ENCODE peak calls at places on chromosomes 7 and 10, in eight cellular contexts. E is WERI-Rb-1, W is glutamatergic neuron, H is transverse colon, Y is upper lobe of right lung, J is keratinocyte, L is cardiac muscle cell, O is GM20000. U is an unnamed sample.

GRCh38 chr7:101567231-101567630 is 61.9 kb downstream of the MYL10 start:
- DNase-seq in Y (no peak), J (no peak), H (peak; percentile 1), W (no peak), O (no peak), L (no peak), E (no peak), U (peak; percentile 80)

GRCh38 chr7:108498481-108498880 is 27.5 kb downstream of the PNPLA8 start:
- DNase-seq in E (no peak), L (no peak), Y (no peak), W (no peak), O (no peak), J (no peak), H (no peak), U (no peak)

GRCh38 chr7:108014747-108015682 is 12.1 kb upstream of the LAMB1 start:
- DNase-seq in O (no peak), Y (no peak), J (no peak), W (no peak), L (peak; percentile 70), E (no peak), H (no peak), U (no peak)

GRCh38 chr7:17369686-17370426 is 71.4 kb downstream of the AHR start:
- DNase-seq in J (peak; percentile 17), O (no peak), H (no peak), Y (no peak), E (no peak), L (peak; percentile 98), W (no peak), U (no peak)

GRCh38 chr7:158103378-158103777 is 484.2 kb downstream of the PTPRN2 start:
- DNase-seq in W (no peak), J (no peak), L (no peak), E (no peak), O (no peak), Y (no peak), H (no peak), U (no peak)

GRCh38 chr7:4807708-4808420 is 32.4 kb downstream of the AP5Z1 start:
- DNase-seq in E (no peak), W (no peak), L (no peak), Y (no peak), J (no peak), H (no peak), O (no peak), U (no peak)

GRCh38 chr10:97596101-97597055 is 6.9 kb downstream of the C10orf62 start:
- DNase-seq in L (peak; percentile 92), H (no peak), W (no peak), Y (no peak), J (no peak), O (no peak), E (no peak), U (no peak)

GRCh38 chr10:44511601-44512000 is 126.7 kb upstream of the CXCL12 start:
- DNase-seq in O (no peak), L (no peak), E (no peak), Y (no peak), H (no peak), W (no peak), J (no peak), U (no peak)

GRCh38 chr7:99709260-99709659 is 25.7 kb downstream of the CYP3A7 start:
- DNase-seq in Y (no peak), J (no peak), O (no peak), H (no peak), E (no peak), W (no peak), L (no peak), U (no peak)

GRCh38 chr10:132457328-132458070 is 60.5 kb downstream of the PWWP2B start:
- DNase-seq in L (no peak), J (no peak), O (no peak), H (no peak), W (peak; percentile 18), Y (no peak), E (no peak), U (no peak)

GRCh38 chr10:123633636-123634035 is 32.5 kb upstream of the GPR26 start:
- DNase-seq in E (no peak), L (no peak), J (no peak), O (no peak), Y (no peak), W (no peak), H (no peak), U (no peak)

GRCh38 chr7:103134866-103135554 is 13.9 kb downstream of the NAPEPLD start:
- DNase-seq in J (no peak), L (peak; percentile 85), O (no peak), E (no peak), H (no peak), Y (no peak), W (no peak), U (no peak)

GRCh38 chr10:71690094-71690720 is 29.4 kb downstream of the C10orf105 start:
- DNase-seq in H (no peak), O (no peak), J (no peak), Y (no peak), L (no peak), E (no peak), W (no peak), U (no peak)

GRCh38 chr10:11863353-11864105 is 40.4 kb downstream of the PROSER2 start:
- DNase-seq in W (no peak), O (peak; percentile 74), L (no peak), H (no peak), Y (peak; percentile 19), J (no peak), E (no peak), U (no peak)

GRCh38 chr7:47719675-47720074 is 137.8 kb upstream of the TNS3 start:
- DNase-seq in Y (no peak), W (no peak), H (no peak), O (no peak), E (no peak), J (no peak), L (no peak), U (no peak)

GRCh38 chr10:70588255-70588654 is 14.3 kb downstream of the PRF1 start:
- DNase-seq in J (no peak), W (no peak), E (no peak), O (no peak), L (no peak), H (no peak), Y (no peak), U (no peak)

GRCh38 chr7:72267291-72267800 is 144.8 kb downstream of the CALN1 start:
- DNase-seq in H (no peak), O (no peak), Y (no peak), L (no peak), W (no peak), J (no peak), E (no peak), U (no peak)

GRCh38 chr7:88835147-88835728 is 39.7 kb upstream of the TEX47 start:
- DNase-seq in H (no peak), O (peak; percentile 41), L (peak; percentile 18), J (peak; percentile 0), E (peak; percentile 17), W (no peak), Y (no peak), U (peak; percentile 49)

GRCh38 chr10:92839191-92840085 is 8.9 kb upstream of the EXOC6 start:
- DNase-seq in J (no peak), O (peak; percentile 27), Y (peak; percentile 79), E (peak; percentile 74), H (peak; percentile 68), W (peak; percentile 80), L (peak; percentile 75), U (peak; percentile 70)

DNA sequence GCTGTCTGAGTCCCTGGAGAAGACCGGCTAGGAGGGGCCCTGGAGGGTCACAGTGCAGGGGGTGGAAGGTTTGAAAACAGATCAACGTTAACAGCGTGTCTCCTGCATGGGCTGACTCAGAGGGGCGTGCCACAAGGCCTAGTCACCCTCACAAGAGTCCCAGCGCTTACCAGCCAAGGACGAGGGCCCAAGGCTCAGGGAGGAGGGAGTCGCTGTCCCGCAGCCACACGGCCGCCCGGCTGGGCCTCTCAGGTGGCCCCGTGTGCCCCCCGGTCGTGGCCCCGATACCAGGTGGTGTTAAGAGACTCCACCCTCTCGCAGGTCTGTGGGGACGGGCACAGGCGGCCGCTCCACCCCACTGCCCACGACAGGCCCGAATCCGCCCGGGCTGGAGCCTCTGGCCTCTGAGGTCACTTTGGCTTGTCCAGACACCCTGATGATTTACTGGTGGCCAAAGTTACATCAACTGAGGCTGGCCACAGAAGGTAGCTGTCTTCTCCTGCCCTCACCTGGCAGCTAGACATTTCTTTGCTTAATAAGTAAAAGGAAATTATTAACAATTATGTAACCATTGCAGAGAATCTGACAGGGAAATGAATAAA is 34.0 kb downstream of the FAM20C start:
- DNase-seq in W (no peak), H (no peak), E (no peak), Y (no peak), O (no peak), J (no peak), L (no peak), U (no peak)
- TF ChIP-seq CTCF in W (no peak), H (no peak), E (no peak), Y (no peak), O (no peak), J (no peak), L (no peak), U (no peak)

DNA sequence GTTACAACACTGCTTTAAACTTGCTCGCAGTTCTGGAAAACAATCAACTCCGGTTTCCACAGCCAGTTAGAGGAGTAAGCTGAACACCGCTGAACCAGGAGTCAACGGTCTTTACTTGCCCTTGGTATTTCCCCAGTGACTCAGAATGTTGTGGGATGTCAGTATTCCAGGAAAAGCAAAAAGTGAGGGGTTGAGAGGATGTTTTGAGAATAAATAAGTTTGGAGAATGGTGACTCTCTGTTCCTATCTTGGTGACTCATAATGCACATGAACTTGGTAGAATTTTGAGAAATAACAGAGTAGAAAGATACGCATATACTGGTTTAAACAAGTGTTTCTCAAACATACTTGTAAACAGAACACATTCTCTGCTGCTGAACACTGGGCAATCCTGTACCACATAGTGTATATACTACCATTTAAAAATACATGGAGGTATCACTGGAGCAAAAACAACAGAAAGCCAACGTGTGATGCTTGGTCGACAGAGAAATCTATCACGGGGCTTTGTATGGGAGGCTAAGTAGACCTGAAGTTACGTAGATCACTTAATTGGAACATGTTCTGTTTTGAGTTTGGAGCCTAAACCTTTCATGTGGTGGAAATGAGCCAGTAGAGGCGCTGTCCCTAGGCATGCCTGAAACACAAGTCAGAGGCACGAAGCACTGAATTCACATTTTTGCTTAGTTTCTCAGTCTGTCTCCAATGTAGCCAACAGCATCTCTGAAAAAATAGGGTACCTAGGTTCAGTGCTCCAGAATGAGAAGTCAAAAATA is 534.3 kb downstream of the PARD3 start:
- DNase-seq in E (no peak), O (no peak), H (no peak), W (no peak), L (peak; percentile 96), Y (no peak), J (peak; percentile 66), U (peak; percentile 17)
- TF ChIP-seq CTCF in E (no peak), O (no peak), H (no peak), W (no peak), L (peak; percentile 41), Y (no peak), J (peak; percentile 76), U (peak; percentile 48)

GRCh38 chr7:155871211-155871610 is 58.9 kb upstream of the SHH start:
- DNase-seq in W (no peak), E (no peak), L (no peak), Y (no peak), H (no peak), J (no peak), O (no peak), U (no peak)
- TF ChIP-seq CTCF in W (no peak), E (no peak), L (no peak), Y (no peak), H (no peak), J (no peak), O (no peak), U (no peak)

DNA sequence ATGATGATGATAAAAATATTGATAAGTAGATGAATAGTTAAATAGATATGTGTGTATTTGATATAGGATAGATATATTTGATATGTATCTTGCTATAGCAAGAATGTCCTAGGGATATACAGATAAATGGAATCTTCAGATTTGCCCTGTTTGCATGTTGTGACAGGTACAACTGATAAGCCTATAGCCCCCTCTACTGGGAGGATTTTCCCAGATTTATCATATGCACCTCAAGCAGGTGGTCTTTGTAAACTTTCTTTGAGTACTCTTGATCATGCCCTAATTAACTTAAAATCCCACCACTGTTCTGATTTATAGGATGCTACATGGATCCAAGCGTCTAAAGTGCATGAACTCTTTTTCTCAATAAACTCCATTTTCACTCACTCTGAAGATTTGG is 1050.7 kb downstream of the SORCS3 start:
- DNase-seq in O (no peak), E (peak; percentile 24), J (no peak), H (no peak), Y (no peak), L (no peak), W (no peak), U (peak; percentile 79)
- TF ChIP-seq CTCF in O (no peak), E (peak; percentile 58), J (no peak), H (peak; percentile 51), Y (no peak), L (no peak), W (peak; percentile 72), U (peak; percentile 79)